ENCODE peak calls at places on chromosomes 3 and 15, in five cellular contexts. One of them, this sample, is unnamed.

GRCh38 chr3:141921316-141921715 is 44.9 kb downstream of the ATP1B3 start:
- DNase-seq in K562: no peak
- DNase-seq in A549: no peak
- DNase-seq in H1: no peak
- DNase-seq in GM12878: no peak
- DNase-seq in this sample: no peak

GRCh38 chr3:108042300-108042699 is 48.5 kb downstream of the CD47 start:
- DNase-seq in K562: no peak
- DNase-seq in A549: no peak
- DNase-seq in H1: no peak
- DNase-seq in GM12878: no peak
- DNase-seq in this sample: no peak

GRCh38 chr15:27089233-27089586 is 118.2 kb downstream of the GABRG3 start:
- DNase-seq in K562: no peak
- DNase-seq in A549: no peak
- DNase-seq in H1: no peak
- DNase-seq in GM12878: no peak
- DNase-seq in this sample: no peak

GRCh38 chr15:52733078-52733477 is 53.9 kb upstream of the ATOSA start:
- DNase-seq in K562: no peak
- DNase-seq in A549: no peak
- DNase-seq in H1: no peak
- DNase-seq in GM12878: no peak
- DNase-seq in this sample: peak; percentile 63

GRCh38 chr3:162007722-162008121 is 511.1 kb downstream of the OTOL1 start:
- DNase-seq in K562: no peak
- DNase-seq in A549: no peak
- DNase-seq in H1: no peak
- DNase-seq in GM12878: no peak
- DNase-seq in this sample: no peak

GRCh38 chr3:165613019-165613418 is 224.2 kb downstream of the BCHE start:
- DNase-seq in K562: no peak
- DNase-seq in A549: no peak
- DNase-seq in H1: no peak
- DNase-seq in GM12878: no peak
- DNase-seq in this sample: no peak

GRCh38 chr3:193851941-193852674 is 259.1 kb downstream of the OPA1 start:
- DNase-seq in K562: no peak
- DNase-seq in A549: no peak
- DNase-seq in H1: peak; percentile 58
- DNase-seq in GM12878: no peak
- DNase-seq in this sample: no peak

GRCh38 chr3:143302638-143303171 is 183.1 kb downstream of the CHST2 start:
- DNase-seq in K562: no peak
- DNase-seq in A549: peak; percentile 4
- DNase-seq in H1: no peak
- DNase-seq in GM12878: no peak
- DNase-seq in this sample: no peak

GRCh38 chr15:101091080-101092017 is 160.5 kb downstream of the CHSY1 start:
- DNase-seq in K562: no peak
- DNase-seq in A549: no peak
- DNase-seq in H1: no peak
- DNase-seq in GM12878: no peak
- DNase-seq in this sample: peak; percentile 97

GRCh38 chr15:26572606-26573350 is 200.1 kb downstream of the GABRB3 start:
- DNase-seq in K562: no peak
- DNase-seq in A549: no peak
- DNase-seq in H1: no peak
- DNase-seq in GM12878: no peak
- DNase-seq in this sample: no peak

GRCh38 chr3:184168363-184169120 is 6.1 kb upstream of the AP2M1 start:
- DNase-seq in K562: no peak
- DNase-seq in A549: no peak
- DNase-seq in H1: no peak
- DNase-seq in GM12878: no peak
- DNase-seq in this sample: no peak

GRCh38 chr15:62165029-62165792 is at the start of gene C2CD4B:
- DNase-seq in K562: no peak
- DNase-seq in A549: peak; percentile 62
- DNase-seq in H1: peak; percentile 85
- DNase-seq in GM12878: no peak
- DNase-seq in this sample: no peak

DNA sequence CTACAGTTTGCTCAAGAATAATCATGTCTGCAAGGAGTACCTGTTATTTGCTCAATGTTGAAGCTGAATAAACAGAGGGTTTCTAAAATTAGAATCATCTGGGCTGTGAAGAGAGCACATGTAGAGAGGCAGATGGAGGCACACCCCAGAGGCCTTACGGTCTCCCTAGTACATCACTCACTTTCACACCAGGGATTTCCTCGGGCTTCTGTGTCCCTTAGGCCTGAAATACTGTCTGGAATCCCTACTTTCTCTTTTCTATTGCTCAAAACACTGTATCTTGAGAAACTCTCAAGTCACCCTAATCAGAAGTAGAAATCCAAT is 473.7 kb upstream of the ROBO2 start:
- DNase-seq in K562: no peak
- DNase-seq in A549: no peak
- DNase-seq in H1: no peak
- DNase-seq in GM12878: no peak
- DNase-seq in this sample: no peak
- H3K4me2 ChIP-seq in K562: no peak overlapping the region
- H3K4me2 ChIP-seq in A549: no peak overlapping the region
- H3K4me2 ChIP-seq in H1: no peak overlapping the region
- H3K4me2 ChIP-seq in GM12878: no peak overlapping the region
- H3K4me2 ChIP-seq in this sample: no peak overlapping the region

DNA sequence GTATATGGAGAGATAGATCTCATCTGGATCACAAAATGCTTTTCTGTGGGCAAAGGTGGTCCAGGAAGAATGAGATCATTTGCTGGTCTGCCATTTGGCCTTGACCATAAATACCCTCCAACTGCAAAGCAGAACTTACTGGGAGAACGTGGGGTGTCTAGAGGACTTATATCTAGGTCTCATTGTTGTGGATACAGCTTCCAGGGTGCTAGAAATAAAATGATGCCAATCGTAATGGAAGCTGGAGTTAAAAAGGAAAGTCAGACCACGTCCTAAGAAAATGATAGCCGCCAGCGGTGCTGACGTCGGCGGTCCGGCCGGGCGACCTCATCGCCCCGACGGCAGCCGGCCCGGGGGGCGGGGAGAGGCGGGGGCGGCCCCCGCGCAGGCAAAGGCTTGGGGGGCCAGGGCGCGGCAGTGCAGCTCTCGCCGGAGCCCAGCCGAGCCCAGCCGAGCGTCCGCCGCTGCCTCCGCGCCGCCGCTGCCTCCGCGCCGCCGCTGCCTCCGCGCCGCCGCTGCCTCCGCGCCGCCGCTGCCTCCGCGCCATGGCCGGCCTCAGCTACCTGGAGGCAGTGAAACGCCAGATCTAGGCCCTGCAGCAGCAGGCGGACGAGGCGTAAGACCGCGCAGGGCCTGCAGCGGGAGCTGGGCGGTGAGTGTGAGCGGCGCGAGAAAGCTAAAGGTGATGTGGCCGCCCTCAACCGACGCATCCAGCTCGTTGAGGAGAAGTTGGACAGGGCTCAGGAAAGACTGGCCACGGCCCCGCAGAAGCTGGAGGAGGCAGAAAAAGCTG is 89.5 kb downstream of the EOMES start:
- DNase-seq in K562: no peak
- DNase-seq in A549: peak; percentile 80
- DNase-seq in H1: no peak
- DNase-seq in GM12878: no peak
- DNase-seq in this sample: peak; percentile 27
- TF ChIP-seq HDAC2 in K562: no peak
- TF ChIP-seq HDAC2 in A549: no peak
- TF ChIP-seq HDAC2 in H1: no peak
- TF ChIP-seq HDAC2 in GM12878: no peak
- TF ChIP-seq HDAC2 in this sample: no peak

DNA sequence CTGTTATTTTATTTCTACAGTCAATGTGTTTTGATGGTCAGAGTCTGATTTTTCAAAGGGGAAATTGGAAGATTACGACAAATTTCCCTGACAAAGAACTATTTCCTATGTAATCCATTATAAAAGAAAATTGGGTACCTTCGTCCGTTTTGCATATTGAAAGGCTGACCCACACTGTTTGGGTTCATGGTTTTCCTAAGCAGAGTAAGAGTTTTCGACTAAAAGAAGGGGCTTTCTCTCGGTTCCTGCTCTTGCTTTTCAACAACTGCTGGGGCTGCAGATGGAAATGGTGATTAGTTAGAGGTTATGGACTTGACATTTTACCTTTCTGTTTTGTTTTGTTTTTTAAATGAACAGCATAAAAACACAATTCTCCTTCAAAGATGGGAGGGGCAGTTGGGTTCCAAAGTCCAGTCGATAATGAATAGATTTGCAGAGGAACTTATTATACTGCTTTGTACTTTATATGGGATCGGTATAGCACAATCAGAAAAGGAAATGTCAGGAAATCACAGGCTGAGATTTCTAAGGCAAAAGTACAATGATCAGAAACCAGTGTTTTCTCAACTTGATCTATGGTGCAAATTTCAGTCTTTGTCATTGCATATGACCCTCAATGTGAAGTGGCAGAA is 1.0 kb downstream of the KCNMB2 start:
- DNase-seq in K562: no peak
- DNase-seq in A549: no peak
- DNase-seq in H1: no peak
- DNase-seq in GM12878: no peak
- DNase-seq in this sample: no peak
- H3K4me2 ChIP-seq in K562: no peak overlapping the region
- H3K4me2 ChIP-seq in A549: no peak overlapping the region
- H3K4me2 ChIP-seq in H1: peak overlapping the region; percentile 84
- H3K4me2 ChIP-seq in GM12878: peak overlapping the region; percentile 94
- H3K4me2 ChIP-seq in this sample: no peak overlapping the region

DNA sequence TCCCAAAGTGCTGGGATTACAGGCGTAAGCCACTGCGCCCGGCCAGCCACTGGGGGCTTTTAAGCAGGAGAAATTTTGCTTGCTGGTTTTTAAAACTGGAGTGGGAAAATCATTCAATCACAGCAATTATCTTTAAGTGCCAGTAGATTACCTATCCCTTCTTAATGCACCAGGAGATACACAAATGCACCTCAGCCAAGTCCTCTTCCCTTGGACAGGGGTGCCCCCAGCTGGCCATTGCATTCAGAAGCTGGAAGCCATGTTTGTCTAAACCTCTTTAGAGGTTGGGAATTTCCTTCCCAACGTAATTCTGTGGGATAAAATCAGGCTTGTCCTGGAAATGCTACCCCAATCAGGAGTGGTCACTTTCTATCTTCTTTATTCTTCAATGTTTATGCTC is 26.6 kb downstream of the MIX23 start:
- DNase-seq in K562: no peak
- DNase-seq in A549: peak; percentile 66
- DNase-seq in H1: peak; percentile 56
- DNase-seq in GM12878: no peak
- DNase-seq in this sample: peak; percentile 57
- TF ChIP-seq HDAC2 in K562: no peak
- TF ChIP-seq HDAC2 in A549: no peak
- TF ChIP-seq HDAC2 in H1: no peak
- TF ChIP-seq HDAC2 in GM12878: no peak
- TF ChIP-seq HDAC2 in this sample: no peak

GRCh38 chr15:95712785-95713184 is 617.7 kb upstream of the NR2F2 start:
- DNase-seq in K562: no peak
- DNase-seq in A549: no peak
- DNase-seq in H1: no peak
- DNase-seq in GM12878: no peak
- DNase-seq in this sample: no peak
- H3K4me2 ChIP-seq in K562: no peak overlapping the region
- H3K4me2 ChIP-seq in A549: no peak overlapping the region
- H3K4me2 ChIP-seq in H1: no peak overlapping the region
- H3K4me2 ChIP-seq in GM12878: no peak overlapping the region
- H3K4me2 ChIP-seq in this sample: no peak overlapping the region

DNA sequence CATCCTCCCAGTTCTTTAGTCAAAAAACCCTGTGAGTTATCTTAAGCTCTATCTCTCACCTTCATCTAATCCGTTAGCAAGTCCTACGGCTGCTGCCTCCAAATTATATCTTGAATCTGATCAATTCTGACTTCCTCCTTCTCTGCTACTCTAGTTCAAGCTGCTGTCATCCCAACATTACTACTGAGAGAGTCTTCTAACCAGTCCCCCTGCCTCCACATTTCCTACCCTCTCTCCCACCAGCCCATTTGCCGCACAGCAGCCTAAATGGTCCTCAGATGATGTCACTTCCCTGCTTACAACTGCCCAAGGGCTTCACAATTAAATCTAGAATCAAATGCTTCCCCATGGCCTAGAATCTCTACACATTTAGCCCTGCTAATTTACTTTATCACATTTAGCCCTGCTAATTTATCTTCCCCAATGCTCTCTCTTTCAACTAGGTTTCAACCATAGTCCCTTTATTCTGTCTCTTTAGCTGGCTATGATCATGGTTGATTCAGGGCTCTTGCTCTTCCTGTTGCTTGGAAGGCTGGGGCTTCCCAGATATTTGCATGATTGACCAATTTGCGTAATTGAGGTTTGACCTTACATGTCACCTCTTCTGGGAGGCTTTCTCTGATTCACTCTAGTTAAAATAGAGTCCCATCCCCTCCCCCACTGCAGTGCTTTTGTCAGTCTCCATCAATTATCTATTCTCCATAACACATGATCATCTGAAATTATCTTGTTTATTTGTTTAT is 11.0 kb upstream of the ARL14 start:
- DNase-seq in K562: no peak
- DNase-seq in A549: no peak
- DNase-seq in H1: no peak
- DNase-seq in GM12878: peak; percentile 74
- DNase-seq in this sample: no peak
- TF ChIP-seq HDAC2 in K562: no peak
- TF ChIP-seq HDAC2 in A549: no peak
- TF ChIP-seq HDAC2 in H1: no peak
- TF ChIP-seq HDAC2 in GM12878: no peak
- TF ChIP-seq HDAC2 in this sample: no peak

DNA sequence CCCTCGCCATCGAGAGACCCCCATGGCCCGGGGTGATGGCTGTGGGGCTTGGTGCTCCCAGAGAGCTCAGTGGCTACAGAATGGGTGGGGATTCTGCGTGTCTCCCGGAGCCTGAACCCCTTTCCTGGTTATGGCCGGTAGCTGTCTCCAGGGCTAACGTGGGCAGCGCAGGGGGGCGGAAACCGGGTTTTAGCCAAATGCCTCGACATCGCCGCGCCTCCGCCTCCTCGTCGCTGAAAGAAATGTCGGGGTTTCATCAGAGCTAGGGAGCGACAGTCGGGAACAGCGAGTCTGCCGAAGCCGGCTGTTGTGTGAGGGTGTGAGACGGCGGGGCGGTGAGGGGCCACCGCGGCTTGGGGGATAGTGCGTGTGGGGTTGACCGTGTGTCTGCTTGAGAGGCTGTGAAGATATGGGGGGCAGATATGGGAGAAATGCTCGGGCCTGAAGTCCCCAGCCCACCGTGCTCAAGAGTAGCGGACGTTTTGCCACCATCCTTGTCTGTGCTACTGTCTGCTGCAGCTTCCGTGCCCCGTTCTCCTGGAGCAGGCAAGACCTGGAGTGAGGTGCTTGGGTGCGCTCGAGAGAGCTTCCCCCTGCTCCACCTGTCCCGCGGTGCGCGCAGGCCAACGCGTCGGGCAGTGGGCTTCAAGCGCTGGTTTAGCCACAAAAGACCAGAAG is 836 bp upstream of the ISLR2 start:
- DNase-seq in K562: no peak
- DNase-seq in A549: no peak
- DNase-seq in H1: peak; percentile 71
- DNase-seq in GM12878: no peak
- DNase-seq in this sample: no peak
- H3K4me2 ChIP-seq in K562: no peak overlapping the region
- H3K4me2 ChIP-seq in A549: peak overlapping the region; percentile 88
- H3K4me2 ChIP-seq in H1: peak overlapping the region; percentile 86
- H3K4me2 ChIP-seq in GM12878: no peak overlapping the region
- H3K4me2 ChIP-seq in this sample: no peak overlapping the region